ENCODE peak calls at places on chromosome 2, in five cellular contexts. M, W, R, N and S are unnamed samples.

GRCh38 chr2:11562011-11562410 is 28.2 kb downstream of the GREB1 start:
- DNase-seq in M (no peak), R (no peak), N (no peak), W (peak; percentile 48), S (no peak)

GRCh38 chr2:72985891-72986683 is 68.8 kb downstream of the EMX1 start:
- DNase-seq in N (peak; percentile 38), M (no peak), R (no peak), W (no peak), S (no peak)

GRCh38 chr2:129062160-129062912 is 743.7 kb upstream of the HS6ST1 start:
- DNase-seq in W (no peak), R (no peak), N (no peak), M (no peak), S (no peak)

GRCh38 chr2:98012561-98012979 is 16.8 kb upstream of the TMEM131 start:
- DNase-seq in R (no peak), W (no peak), N (peak; percentile 78), M (no peak), S (no peak)

GRCh38 chr2:127174977-127175376 is 45.1 kb downstream of the CYP27C1 start:
- DNase-seq in R (no peak), N (peak; percentile 48), W (peak; percentile 32), M (peak; percentile 51), S (no peak)

GRCh38 chr2:239970004-239970623 is 55.0 kb downstream of the NDUFA10 start:
- DNase-seq in W (no peak), N (no peak), M (no peak), R (no peak), S (no peak)

GRCh38 chr2:174333502-174334277 is 1.1 kb upstream of the SP9 start:
- DNase-seq in W (no peak), M (no peak), N (no peak), R (no peak), S (no peak)

GRCh38 chr2:195871326-195871725 is 197.3 kb downstream of the DNAH7 start:
- DNase-seq in R (no peak), W (no peak), M (no peak), N (no peak), S (peak; percentile 9)

GRCh38 chr2:234488913-234489451 is 7.9 kb downstream of the ARL4C start:
- DNase-seq in W (no peak), M (peak; percentile 40), N (peak; percentile 77), R (no peak), S (no peak)

GRCh38 chr2:12192762-12193161 is 446.3 kb downstream of the LPIN1 start:
- DNase-seq in N (no peak), R (no peak), W (no peak), M (no peak), S (no peak)

GRCh38 chr2:141393214-141393545 is 737.6 kb downstream of the LRP1B start:
- DNase-seq in M (no peak), R (no peak), W (no peak), N (no peak), S (no peak)

GRCh38 chr2:230843130-230843529 is 21.6 kb upstream of the ITM2C start:
- DNase-seq in M (peak; percentile 39), W (no peak), R (no peak), N (no peak), S (no peak)
- H3K4me3 ChIP-seq in M (no peak overlapping the region), W (no peak overlapping the region), R (no peak overlapping the region), N (no peak overlapping the region), S (no peak overlapping the region)

DNA sequence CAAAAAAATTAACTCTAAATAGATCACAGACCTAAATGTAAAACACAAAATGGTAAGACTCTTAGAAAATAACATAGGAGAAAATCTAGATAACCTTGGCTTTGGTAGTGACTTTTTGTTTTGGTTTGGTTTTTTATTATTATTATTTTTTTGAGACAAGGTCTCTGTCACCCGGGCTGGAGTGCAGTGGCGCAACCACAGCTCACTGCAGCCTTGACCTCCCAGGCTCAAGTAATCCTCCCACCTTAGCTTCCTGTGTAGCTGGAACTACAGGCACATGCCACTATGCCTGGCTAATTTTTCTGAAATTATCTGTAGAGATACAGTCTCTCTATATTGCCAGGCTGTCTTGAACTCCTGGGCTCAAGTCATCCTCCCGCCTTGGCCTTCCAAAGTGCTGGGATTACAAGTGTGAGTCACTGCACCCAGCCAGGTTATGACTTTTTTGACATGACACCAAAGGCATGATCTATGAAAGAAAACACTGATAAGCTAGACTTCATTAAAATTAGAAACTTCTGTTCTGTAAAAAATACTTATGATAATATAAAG is 88.0 kb downstream of the HNRNPLL start:
- DNase-seq in R (no peak), N (no peak), W (no peak), M (no peak), S (no peak)
- H3K4me3 ChIP-seq in R (no peak overlapping the region), N (no peak overlapping the region), W (no peak overlapping the region), M (no peak overlapping the region), S (no peak overlapping the region)

GRCh38 chr2:91477731-91478672 is 2786.5 kb downstream of the RPIA start:
- DNase-seq in N (peak; percentile 84), R (no peak), M (no peak), W (no peak), S (no peak)
- H3K4me3 ChIP-seq in N (peak overlapping the region; percentile 27), R (peak overlapping the region; percentile 19), M (peak overlapping the region; percentile 1), W (peak overlapping the region; percentile 33), S (peak overlapping the region; percentile 54)

DNA sequence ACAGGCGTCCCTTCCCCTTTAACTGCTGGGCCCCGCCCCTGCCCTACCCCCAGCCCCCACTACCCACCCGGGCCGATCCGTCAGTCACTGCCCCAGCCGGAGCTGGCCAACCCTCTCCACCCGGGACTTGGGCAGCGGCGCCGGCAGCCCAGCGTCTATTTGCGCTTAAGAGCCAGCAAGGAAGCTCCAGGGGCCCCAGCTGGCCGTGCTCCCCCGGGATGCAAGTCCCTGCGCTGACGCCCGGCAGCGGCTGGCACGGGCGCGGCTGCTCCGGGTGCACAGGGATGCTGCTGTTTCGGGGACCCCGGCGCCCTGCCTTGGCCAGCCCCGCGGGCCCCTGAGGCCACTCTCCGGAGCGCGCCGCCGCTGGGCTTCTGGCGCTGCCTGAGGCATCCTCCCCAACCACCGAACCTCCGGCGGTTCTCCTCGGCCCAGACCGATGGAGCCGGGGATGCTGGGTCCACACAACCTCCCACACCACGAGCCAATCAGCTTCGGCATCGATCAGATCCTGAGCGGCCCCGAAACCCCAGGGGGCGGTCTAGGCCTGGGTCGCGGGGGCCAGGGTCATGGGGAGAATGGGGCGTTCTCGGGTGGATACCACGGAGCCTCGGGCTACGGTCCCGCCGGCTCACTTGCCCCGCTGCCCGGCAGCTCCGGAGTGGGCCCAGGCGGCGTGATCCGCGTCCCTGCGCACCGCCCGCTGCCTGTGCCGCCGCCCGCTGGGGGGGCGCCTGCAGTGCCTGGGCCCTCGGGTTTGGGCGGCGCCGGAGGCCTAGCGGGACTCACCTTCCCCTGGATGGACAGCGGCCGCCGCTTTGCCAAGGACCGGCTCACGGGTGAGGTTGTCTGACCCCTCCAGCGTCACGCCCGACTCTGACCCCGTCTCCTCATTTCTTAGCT is at the start of gene TLX2:
- DNase-seq in W (peak; percentile 28), R (no peak), M (no peak), N (peak; percentile 78), S (no peak)
- H3K4me3 ChIP-seq in W (no peak within 1 kb of the TSS), R (no peak within 1 kb of the TSS), M (no peak within 1 kb of the TSS), N (no peak within 1 kb of the TSS), S (no peak within 1 kb of the TSS)

GRCh38 chr2:133264951-133265949 is 303.0 kb downstream of the NCKAP5 start:
- DNase-seq in M (peak; percentile 18), N (peak; percentile 82), W (no peak), R (no peak), S (no peak)
- H3K4me3 ChIP-seq in M (no peak overlapping the region), N (peak overlapping the region; percentile 38), W (no peak overlapping the region), R (no peak overlapping the region), S (no peak overlapping the region)

GRCh38 chr2:64913357-64913869 is 75.8 kb upstream of the SLC1A4 start:
- DNase-seq in M (peak; percentile 52), N (no peak), W (peak; percentile 50), R (peak; percentile 53), S (no peak)
- H3K4me3 ChIP-seq in M (no peak overlapping the region), N (no peak overlapping the region), W (no peak overlapping the region), R (no peak overlapping the region), S (no peak overlapping the region)

GRCh38 chr2:209209943-209210342 is 213.9 kb upstream of the MAP2 start:
- DNase-seq in M (no peak), N (no peak), R (no peak), W (no peak), S (no peak)

GRCh38 chr2:209208211-209208610 is 215.6 kb upstream of the MAP2 start:
- DNase-seq in M (peak; percentile 50), N (no peak), W (peak; percentile 64), R (peak; percentile 41), S (no peak)
- H3K4me3 ChIP-seq in M (no peak overlapping the region), N (no peak overlapping the region), W (no peak overlapping the region), R (peak overlapping the region; percentile 18), S (no peak overlapping the region)

GRCh38 chr2:219219781-219220532 is 1.2 kb upstream of the ABCB6 start:
- DNase-seq in N (peak; percentile 70), R (no peak), W (no peak), M (no peak), S (no peak)

GRCh38 chr2:219218279-219219112 is at the start of gene ABCB6:
- DNase-seq in W (peak; percentile 92), M (peak; percentile 96), N (peak; percentile 97), R (peak; percentile 70), S (peak; percentile 84)

GRCh38 chr2:219221956-219222518 is 3.3 kb upstream of the ABCB6 start:
- DNase-seq in M (no peak), W (no peak), N (peak; percentile 71), R (no peak), S (no peak)

GRCh38 chr2:219220652-219221402 is 2.1 kb upstream of the ABCB6 start:
- DNase-seq in M (no peak), R (no peak), W (no peak), N (no peak), S (no peak)

DNA sequence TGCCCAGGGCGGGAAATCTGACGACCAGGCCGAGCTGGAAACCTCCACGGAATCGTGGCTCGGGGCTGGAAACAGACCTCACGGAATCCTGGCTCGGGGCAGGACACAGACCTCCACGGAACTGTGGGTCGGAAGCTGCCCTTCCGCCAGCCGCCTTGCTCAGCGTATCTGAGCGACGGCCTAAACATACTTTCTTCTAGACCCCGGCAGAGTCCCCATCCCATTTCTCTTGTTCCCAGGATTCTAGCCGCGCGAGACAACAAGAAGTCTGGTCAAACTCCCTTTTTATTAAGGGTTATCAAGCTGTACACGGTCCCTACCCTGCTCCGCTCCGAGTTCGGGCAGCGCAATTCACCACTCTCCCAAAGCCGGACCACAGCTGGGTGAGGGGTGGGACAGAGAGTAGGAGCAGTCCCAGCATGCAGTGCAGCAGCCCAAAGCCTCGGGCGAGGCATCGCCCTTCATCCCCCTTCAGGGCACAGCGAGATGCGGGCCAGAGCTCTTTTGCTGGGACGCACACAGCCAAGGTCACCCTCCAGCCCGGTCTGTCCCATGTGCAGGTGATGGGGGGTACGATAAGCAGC is 447 bp upstream of the ABCB6 start:
- DNase-seq in M (no peak), R (no peak), N (peak; percentile 82), W (no peak), S (no peak)
- H3K4me3 ChIP-seq in M (peak overlapping the region; percentile 8), R (peak overlapping the region; percentile 70), N (peak overlapping the region; percentile 82), W (no peak overlapping the region), S (peak overlapping the region; percentile 61)